ENCODE peak calls at places on chromosome 4, in seven cellular contexts. M is OCI-LY7, U is tibial artery, D is cardiac muscle cell, O is left ventricle myocardium inferior, I is fibroblast of lung, Z is K562. C is an unnamed sample.

GRCh38 chr4:2266181-2266580 is 4.3 kb upstream of the MXD4 start:
- DNase-seq in M (no peak), U (peak; percentile 89), D (peak; percentile 58), O (peak; percentile 85), I (peak; percentile 40), Z (no peak), C (peak; percentile 80)

GRCh38 chr4:185955817-185956542 is 113.0 kb upstream of the TLR3 start:
- DNase-seq in M (no peak), U (no peak), D (no peak), O (no peak), I (no peak), Z (no peak), C (no peak)

GRCh38 chr4:101345271-101345595 is 2.1 kb downstream of the PPP3CA start:
- DNase-seq in M (peak; percentile 34), U (no peak), D (peak; percentile 59), O (no peak), I (peak; percentile 43), Z (no peak), C (no peak)

GRCh38 chr4:26238426-26238781 is 82.4 kb upstream of the RBPJ start:
- DNase-seq in M (no peak), U (no peak), D (no peak), O (no peak), I (no peak), Z (no peak), C (no peak)

GRCh38 chr4:23945521-23946017 is 55.7 kb upstream of the PPARGC1A start:
- DNase-seq in M (no peak), U (no peak), D (peak; percentile 79), O (no peak), I (peak; percentile 83), Z (no peak), C (no peak)

GRCh38 chr4:5128569-5128968 is 77.3 kb downstream of the STK32B start:
- DNase-seq in M (no peak), U (no peak), D (no peak), O (no peak), I (no peak), Z (no peak), C (no peak)

GRCh38 chr4:11428161-11428700 is 463 bp downstream of the HS3ST1 start:
- DNase-seq in M (no peak), U (no peak), D (no peak), O (no peak), I (no peak), Z (no peak), C (no peak)

GRCh38 chr4:137531951-137532868 is at the start of gene PCDH18:
- DNase-seq in M (no peak), U (peak; percentile 97), D (peak; percentile 98), O (peak; percentile 85), I (peak; percentile 97), Z (no peak), C (peak; percentile 75)

GRCh38 chr4:1899149-1900086 is 28.2 kb downstream of the NSD2 start:
- DNase-seq in M (peak; percentile 83), U (peak; percentile 75), D (peak; percentile 87), O (peak; percentile 56), I (peak; percentile 64), Z (peak; percentile 85), C (peak; percentile 75)

GRCh38 chr4:33543941-33544450 is 2700.3 kb downstream of the ARAP2 start:
- DNase-seq in M (no peak), U (no peak), D (no peak), O (no peak), I (no peak), Z (no peak), C (no peak)

GRCh38 chr4:25654971-25655963 is at the start of gene SLC34A2:
- DNase-seq in M (no peak), U (no peak), D (peak; percentile 28), O (no peak), I (no peak), Z (no peak), C (no peak)

GRCh38 chr4:169266661-169267060 is 4.1 kb downstream of the SH3RF1 start:
- DNase-seq in M (no peak), U (no peak), D (no peak), O (no peak), I (no peak), Z (no peak), C (no peak)
- H3K4me1 ChIP-seq in M (no peaks in the 10 kb centered on the region), U (peaks cover 42% of the 10 kb centered on the region), D (peaks cover 6% of the 10 kb centered on the region), O (peaks cover 90% of the 10 kb centered on the region), I (peaks cover 4% of the 10 kb centered on the region), Z (peaks cover 18% of the 10 kb centered on the region), C (peaks cover 64% of the 10 kb centered on the region)

DNA sequence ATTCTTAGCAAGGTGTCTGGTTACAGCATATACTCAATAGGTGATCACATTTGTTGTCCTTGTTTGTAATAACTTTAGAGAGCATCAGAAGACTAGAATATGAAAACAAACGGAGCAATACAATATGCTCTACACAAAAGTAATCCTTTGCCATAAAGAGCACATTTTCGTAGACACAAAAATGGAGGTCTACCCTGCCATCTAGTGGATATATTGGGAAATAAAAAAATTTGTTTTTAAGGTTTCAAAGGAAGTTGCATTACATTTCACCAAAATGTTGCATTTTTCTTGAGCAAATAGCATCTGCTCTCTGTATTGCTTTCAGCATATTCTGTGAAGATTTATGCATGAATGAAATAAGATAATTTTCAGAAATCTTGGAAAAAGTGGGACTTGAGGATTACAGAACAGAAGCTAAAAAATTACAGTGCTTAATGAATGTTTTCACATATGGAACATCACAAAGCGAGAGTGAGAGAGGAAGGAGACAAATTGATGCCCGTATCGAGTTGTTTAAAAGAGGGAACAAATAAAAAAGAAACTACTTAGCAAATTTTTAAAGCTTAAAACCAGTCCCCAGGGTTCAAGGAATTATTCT is 390.2 kb downstream of the ANKRD50 start:
- DNase-seq in M (peak; percentile 45), U (no peak), D (peak; percentile 77), O (no peak), I (peak; percentile 35), Z (peak; percentile 9), C (no peak)
- TF ChIP-seq CTCF in M (peak; percentile 86), U (peak; percentile 51), D (peak; percentile 51), O (peak; percentile 72), I (peak; percentile 49), Z (peak; percentile 55), C (peak; percentile 74)

GRCh38 chr4:169116270-169116901 is 106.3 kb upstream of the CBR4 start:
- DNase-seq in M (no peak), U (no peak), D (peak; percentile 18), O (no peak), I (peak; percentile 61), Z (no peak), C (no peak)
- H3K36me3 ChIP-seq in M (no peaks in the 10 kb centered on the region), U (peaks cover 54% of the 10 kb centered on the region), D (no peaks in the 10 kb centered on the region), O (peaks cover 84% of the 10 kb centered on the region), I (peaks cover 13% of the 10 kb centered on the region), Z (no peaks in the 10 kb centered on the region), C (peaks cover 75% of the 10 kb centered on the region)

DNA sequence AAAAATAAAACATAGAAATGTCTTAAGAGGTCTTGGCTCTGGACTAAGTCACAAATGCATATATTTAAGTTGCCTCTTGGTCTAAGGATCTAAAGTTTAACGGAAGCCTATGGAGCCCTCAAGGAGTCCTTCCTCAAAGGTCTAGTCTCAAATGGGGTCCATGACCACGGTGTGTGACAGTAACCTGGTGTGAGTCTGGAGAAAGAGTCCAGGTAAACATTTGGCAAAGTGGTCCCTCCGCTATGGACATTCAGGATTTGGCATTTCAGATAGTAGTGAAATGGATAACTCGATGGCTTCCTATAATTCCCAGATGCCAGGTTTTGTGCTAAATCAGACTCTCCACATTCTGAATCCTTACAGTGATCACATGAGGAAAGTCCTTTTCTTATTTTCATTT is 44.2 kb downstream of the RHOH start:
- DNase-seq in M (no peak), U (no peak), D (no peak), O (no peak), I (no peak), Z (no peak), C (no peak)
- H3K4me1 ChIP-seq in M (no peaks in the 10 kb centered on the region), U (no peaks in the 10 kb centered on the region), D (no peaks in the 10 kb centered on the region), O (no peaks in the 10 kb centered on the region), I (no peaks in the 10 kb centered on the region), Z (peaks cover 27% of the 10 kb centered on the region), C (no peaks in the 10 kb centered on the region)

GRCh38 chr4:108160741-108161352 is 7.9 kb downstream of the LEF1 start:
- DNase-seq in M (peak; percentile 82), U (no peak), D (no peak), O (no peak), I (no peak), Z (no peak), C (no peak)
- TF ChIP-seq CTCF in M (no peak), U (no peak), D (no peak), O (no peak), I (no peak), Z (no peak), C (no peak)

GRCh38 chr4:8392591-8393190 is 47.8 kb downstream of the ACOX3 start:
- DNase-seq in M (peak; percentile 26), U (no peak), D (no peak), O (no peak), I (peak; percentile 13), Z (peak; percentile 20), C (no peak)

GRCh38 chr4:8395504-8395903 is 45.0 kb downstream of the ACOX3 start:
- DNase-seq in M (no peak), U (no peak), D (no peak), O (no peak), I (no peak), Z (no peak), C (peak; percentile 16)

GRCh38 chr4:8393593-8394038 is 46.9 kb downstream of the ACOX3 start:
- DNase-seq in M (no peak), U (peak; percentile 84), D (peak; percentile 96), O (peak; percentile 61), I (peak; percentile 99), Z (no peak), C (peak; percentile 74)

GRCh38 chr4:8394806-8395205 is 45.7 kb downstream of the ACOX3 start:
- DNase-seq in M (no peak), U (no peak), D (no peak), O (no peak), I (no peak), Z (no peak), C (no peak)

GRCh38 chr4:8394125-8394524 is 46.4 kb downstream of the ACOX3 start:
- DNase-seq in M (no peak), U (peak; percentile 86), D (peak; percentile 83), O (peak; percentile 90), I (peak; percentile 75), Z (no peak), C (peak; percentile 86)
- H3K36me3 ChIP-seq in M (no peaks in the 10 kb centered on the region), U (peaks cover 94% of the 10 kb centered on the region), D (peaks cover 7% of the 10 kb centered on the region), O (peaks cover 57% of the 10 kb centered on the region), I (peaks cover 3% of the 10 kb centered on the region), Z (no peaks in the 10 kb centered on the region), C (no peaks in the 10 kb centered on the region)

DNA sequence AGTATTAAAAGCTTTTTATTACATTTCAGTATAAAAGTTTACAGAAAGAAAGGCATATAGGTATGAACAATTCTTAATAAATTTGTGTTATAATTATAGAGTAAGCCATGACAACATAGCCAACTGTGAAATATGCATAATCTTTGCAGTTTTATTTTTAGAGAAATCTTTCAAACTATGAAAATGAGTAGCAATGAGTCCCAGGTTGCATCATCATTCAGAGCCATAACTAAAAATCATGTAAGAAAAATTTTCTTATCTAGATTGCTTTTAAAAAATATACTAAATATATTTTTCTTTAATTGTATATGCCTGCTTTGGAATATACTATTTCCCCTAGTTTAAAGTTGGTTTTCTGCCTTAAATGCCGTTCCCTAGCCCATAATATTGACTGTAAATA is 54.8 kb upstream of the NAF1 start:
- DNase-seq in M (no peak), U (no peak), D (no peak), O (no peak), I (no peak), Z (no peak), C (no peak)
- H3K4me1 ChIP-seq in M (no peaks in the 10 kb centered on the region), U (no peaks in the 10 kb centered on the region), D (no peaks in the 10 kb centered on the region), O (no peaks in the 10 kb centered on the region), I (no peaks in the 10 kb centered on the region), Z (no peaks in the 10 kb centered on the region), C (no peaks in the 10 kb centered on the region)